ENCODE peak calls at places on chromosomes 12 and 14, in seven cellular contexts. Q, P, S, H, D, R and U are unnamed samples.

GRCh38 chr12:49339464-49339861 is 2.5 kb upstream of the C1QL4 start:
- DNase-seq in R (no peak), S (no peak), D (no peak), H (no peak), Q (no peak), P (peak), U (no peak)

GRCh38 chr14:37203423-37203822 is 5.7 kb downstream of the MIPOL1 start:
- DNase-seq in D (no peak), R (no peak), S (no peak), H (no peak), P (no peak), Q (no peak), U (no peak)

GRCh38 chr14:65834051-65834450 is 421.5 kb downstream of the FUT8 start:
- DNase-seq in P (no peak), S (no peak), Q (no peak), R (no peak), H (no peak), D (no peak), U (no peak)

GRCh38 chr14:33705521-33705920 is 245.4 kb downstream of the EGLN3 start:
- DNase-seq in S (no peak), P (no peak), H (no peak), R (no peak), Q (no peak), D (no peak), U (no peak)

GRCh38 chr12:43370299-43370698 is 181.7 kb downstream of the ADAMTS20 start:
- DNase-seq in H (peak), P (no peak), Q (peak), R (no peak), S (peak), D (no peak), U (peak)

GRCh38 chr12:20696181-20696580 is 1.0 kb downstream of the SLCO1C1 start:
- DNase-seq in H (no peak), P (no peak), D (no peak), S (no peak), R (no peak), Q (no peak), U (no peak)

GRCh38 chr14:23877111-23877510 is 76.5 kb upstream of the DHRS4 start:
- DNase-seq in D (no peak), H (no peak), Q (no peak), R (no peak), P (no peak), S (no peak), U (no peak)

GRCh38 chr14:54906075-54906474 is 3.4 kb upstream of the GCH1 start:
- DNase-seq in H (no peak), R (no peak), P (no peak), Q (no peak), D (no peak), S (no peak), U (no peak)

GRCh38 chr12:10169094-10169493 is 2.8 kb downstream of the OLR1 start:
- DNase-seq in P (no peak), Q (no peak), D (no peak), S (peak), R (no peak), H (no peak), U (no peak)

GRCh38 chr12:47900480-47901129 is 4.2 kb downstream of the VDR start:
- DNase-seq in S (no peak), H (no peak), R (no peak), P (peak), Q (no peak), D (no peak), U (peak)

GRCh38 chr14:50943261-50943942 is 881 bp downstream of the PYGL start:
- DNase-seq in P (peak), Q (no peak), D (no peak), H (peak), R (peak), S (peak), U (peak)

GRCh38 chr14:93019970-93020369 is 95.8 kb downstream of the ITPK1 start:
- DNase-seq in P (no peak), S (no peak), H (no peak), Q (no peak), D (no peak), R (no peak), U (no peak)

GRCh38 chr12:106256524-106256923 is 8.7 kb upstream of the CKAP4 start:
- DNase-seq in R (no peak), D (no peak), H (no peak), S (no peak), P (no peak), Q (no peak), U (no peak)

GRCh38 chr12:128817115-128818015 is 6.4 kb downstream of the SLC15A4 start:
- DNase-seq in Q (no peak), R (peak), H (peak), P (no peak), D (no peak), S (peak), U (peak)

GRCh38 chr12:25553083-25553482 is at the start of gene LMNTD1:
- DNase-seq in R (no peak), Q (peak), S (peak), H (peak), P (no peak), D (no peak), U (peak)

GRCh38 chr12:51177897-51178296 is 5.0 kb upstream of the TFCP2 start:
- DNase-seq in D (no peak), P (no peak), Q (no peak), R (no peak), S (no peak), H (no peak), U (no peak)

GRCh38 chr12:130920711-130921381 is 32.9 kb upstream of the ADGRD1 start:
- DNase-seq in Q (no peak), P (no peak), S (peak), R (peak), D (no peak), H (peak), U (no peak)

GRCh38 chr12:130826151-130826801 is 12.8 kb downstream of the STX2 start:
- DNase-seq in D (no peak), S (peak), R (peak), Q (no peak), H (peak), P (peak), U (peak)

GRCh38 chr14:68691031-68691864 is 101.6 kb downstream of the ZFP36L1 start:
- DNase-seq in S (no peak), D (no peak), Q (no peak), P (peak), H (no peak), R (peak), U (no peak)

GRCh38 chr12:119669744-119670472 is 2.0 kb downstream of the PRKAB1 start:
- DNase-seq in H (no peak), S (peak), P (no peak), Q (no peak), D (no peak), R (no peak), U (peak)

GRCh38 chr12:116673713-116674112 is 64.2 kb downstream of the SPRING1 start:
- DNase-seq in P (peak), D (no peak), S (peak), H (no peak), R (no peak), Q (no peak), U (peak)

GRCh38 chr14:24100197-24100981 is 6.3 kb downstream of the PCK2 start:
- DNase-seq in Q (no peak), P (no peak), S (peak), H (no peak), D (no peak), R (no peak), U (no peak)

GRCh38 chr12:6753772-6754356 is 923 bp upstream of the MLF2 start:
- DNase-seq in H (no peak), D (no peak), R (no peak), S (no peak), Q (no peak), P (no peak), U (no peak)

GRCh38 chr14:105591052-105591451 is 64.7 kb downstream of the TMEM121 start:
- DNase-seq in R (no peak), Q (no peak), S (no peak), H (no peak), D (no peak), P (no peak), U (no peak)

GRCh38 chr14:33469898-33470297 is 481.0 kb downstream of the EGLN3 start:
- DNase-seq in Q (no peak), D (no peak), P (no peak), H (no peak), S (no peak), R (no peak), U (no peak)

GRCh38 chr14:22549981-22550670 is 38.9 kb downstream of the DAD1 start:
- DNase-seq in Q (no peak), P (no peak), S (no peak), R (no peak), H (peak), D (no peak), U (no peak)

GRCh38 chr12:113935459-113935858 is 30.7 kb downstream of the RBM19 start:
- DNase-seq in S (no peak), H (peak), R (no peak), D (no peak), Q (no peak), P (no peak), U (no peak)

GRCh38 chr12:120261951-120262851 is 3.3 kb downstream of the PXN start:
- DNase-seq in R (peak), Q (no peak), D (no peak), H (no peak), P (no peak), S (no peak), U (peak)

GRCh38 chr12:45464699-45465098 is 248.8 kb downstream of the ANO6 start:
- DNase-seq in D (no peak), P (peak), R (no peak), Q (no peak), H (peak), S (peak), U (peak)